ENCODE peak calls at places on chromosome 13, in six cellular contexts. One of them, this sample, is unnamed.

GRCh38 chr13:48299591-48299990 is 4.0 kb upstream of the RB1 start:
- DNase-seq in A549: no peak
- DNase-seq in HepG2: no peak
- DNase-seq in HEK293T: no peak
- DNase-seq in K562: no peak
- DNase-seq in GM12878: no peak
- DNase-seq in this sample: no peak

GRCh38 chr13:107329991-107330390 is 762.1 kb upstream of the ARGLU1 start:
- DNase-seq in A549: no peak
- DNase-seq in HepG2: no peak
- DNase-seq in HEK293T: no peak
- DNase-seq in K562: no peak
- DNase-seq in GM12878: no peak
- DNase-seq in this sample: peak

GRCh38 chr13:24503376-24503690 is 9.2 kb downstream of the PARP4 start:
- DNase-seq in A549: no peak
- DNase-seq in HepG2: no peak
- DNase-seq in HEK293T: no peak
- DNase-seq in K562: no peak
- DNase-seq in GM12878: no peak
- DNase-seq in this sample: no peak

GRCh38 chr13:28611654-28612131 is 47.2 kb upstream of the POMP start:
- DNase-seq in A549: no peak
- DNase-seq in HepG2: no peak
- DNase-seq in HEK293T: no peak
- DNase-seq in K562: no peak
- DNase-seq in GM12878: no peak
- DNase-seq in this sample: peak

GRCh38 chr13:36074659-36075058 is 56.5 kb downstream of the DCLK1 start:
- DNase-seq in A549: no peak
- DNase-seq in HepG2: no peak
- DNase-seq in HEK293T: no peak
- DNase-seq in K562: no peak
- DNase-seq in GM12878: no peak
- DNase-seq in this sample: no peak

GRCh38 chr13:40271511-40271910 is 394.9 kb downstream of the FOXO1 start:
- DNase-seq in A549: no peak
- DNase-seq in HepG2: no peak
- DNase-seq in HEK293T: no peak
- DNase-seq in K562: no peak
- DNase-seq in GM12878: no peak
- DNase-seq in this sample: no peak

GRCh38 chr13:20340759-20341161 is 108.6 kb upstream of the GJB6 start:
- DNase-seq in A549: no peak
- DNase-seq in HepG2: no peak
- DNase-seq in HEK293T: no peak
- DNase-seq in K562: no peak
- DNase-seq in GM12878: no peak
- DNase-seq in this sample: no peak

GRCh38 chr13:59497845-59498244 is 665.9 kb downstream of the DIAPH3 start:
- DNase-seq in A549: no peak
- DNase-seq in HepG2: no peak
- DNase-seq in HEK293T: no peak
- DNase-seq in K562: no peak
- DNase-seq in GM12878: no peak
- DNase-seq in this sample: no peak

GRCh38 chr13:64810701-64811258 is 2419.4 kb downstream of the PCDH9 start:
- DNase-seq in A549: no peak
- DNase-seq in HepG2: no peak
- DNase-seq in HEK293T: no peak
- DNase-seq in K562: no peak
- DNase-seq in GM12878: no peak
- DNase-seq in this sample: peak

GRCh38 chr13:29170451-29171082 is 350.4 kb downstream of the MTUS2 start:
- DNase-seq in A549: no peak
- DNase-seq in HepG2: no peak
- DNase-seq in HEK293T: no peak
- DNase-seq in K562: no peak
- DNase-seq in GM12878: no peak
- DNase-seq in this sample: no peak

GRCh38 chr13:29457299-29457698 is 138.2 kb downstream of the SLC7A1 start:
- DNase-seq in A549: no peak
- DNase-seq in HepG2: no peak
- DNase-seq in HEK293T: no peak
- DNase-seq in K562: no peak
- DNase-seq in GM12878: no peak
- DNase-seq in this sample: peak

GRCh38 chr13:32019612-32020233 is 11.9 kb upstream of the FRY start:
- DNase-seq in A549: peak
- DNase-seq in HepG2: peak
- DNase-seq in HEK293T: peak
- DNase-seq in K562: peak
- DNase-seq in GM12878: peak
- DNase-seq in this sample: peak

GRCh38 chr13:110314516-110315245 is 7.6 kb downstream of the COL4A2 start:
- DNase-seq in A549: no peak
- DNase-seq in HepG2: no peak
- DNase-seq in HEK293T: no peak
- DNase-seq in K562: no peak
- DNase-seq in GM12878: no peak
- DNase-seq in this sample: no peak

GRCh38 chr13:101576452-101576851 is 124.0 kb downstream of the ITGBL1 start:
- DNase-seq in A549: no peak
- DNase-seq in HepG2: peak
- DNase-seq in HEK293T: no peak
- DNase-seq in K562: no peak
- DNase-seq in GM12878: no peak
- DNase-seq in this sample: peak

GRCh38 chr13:44680746-44681355 is 104.7 kb upstream of the TSC22D1 start:
- DNase-seq in A549: no peak
- DNase-seq in HepG2: no peak
- DNase-seq in HEK293T: no peak
- DNase-seq in K562: no peak
- DNase-seq in GM12878: no peak
- DNase-seq in this sample: peak

GRCh38 chr13:25699600-25699999 is 327.8 kb downstream of the ATP8A2 start:
- DNase-seq in A549: no peak
- DNase-seq in HepG2: no peak
- DNase-seq in HEK293T: no peak
- DNase-seq in K562: no peak
- DNase-seq in GM12878: no peak
- DNase-seq in this sample: no peak

GRCh38 chr13:91351123-91351522 is 3.6 kb downstream of the MIR17HG start:
- DNase-seq in A549: no peak
- DNase-seq in HepG2: no peak
- DNase-seq in HEK293T: no peak
- DNase-seq in K562: peak
- DNase-seq in GM12878: no peak
- DNase-seq in this sample: no peak

GRCh38 chr13:51478418-51479198 is 25.8 kb upstream of the INTS6 start:
- DNase-seq in A549: no peak
- DNase-seq in HepG2: peak
- DNase-seq in HEK293T: no peak
- DNase-seq in K562: no peak
- DNase-seq in GM12878: no peak
- DNase-seq in this sample: no peak

GRCh38 chr13:73338389-73338788 is 279.6 kb downstream of the KLF5 start:
- DNase-seq in A549: no peak
- DNase-seq in HepG2: no peak
- DNase-seq in HEK293T: no peak
- DNase-seq in K562: no peak
- DNase-seq in GM12878: no peak
- DNase-seq in this sample: no peak

GRCh38 chr13:52085416-52085815 is 43.5 kb downstream of the NEK5 start:
- DNase-seq in A549: no peak
- DNase-seq in HepG2: no peak
- DNase-seq in HEK293T: no peak
- DNase-seq in K562: no peak
- DNase-seq in GM12878: no peak
- DNase-seq in this sample: peak

GRCh38 chr13:24997367-24997967 is 98.5 kb upstream of the PABPC3 start:
- DNase-seq in A549: peak
- DNase-seq in HepG2: peak
- DNase-seq in HEK293T: peak
- DNase-seq in K562: peak
- DNase-seq in GM12878: no peak
- DNase-seq in this sample: peak

GRCh38 chr13:74835579-74835978 is 646.4 kb downstream of the TBC1D4 start:
- DNase-seq in A549: no peak
- DNase-seq in HepG2: no peak
- DNase-seq in HEK293T: no peak
- DNase-seq in K562: no peak
- DNase-seq in GM12878: no peak
- DNase-seq in this sample: no peak

GRCh38 chr13:19838726-19839342 is 24.6 kb downstream of the ZMYM5 start:
- DNase-seq in A549: no peak
- DNase-seq in HepG2: no peak
- DNase-seq in HEK293T: no peak
- DNase-seq in K562: no peak
- DNase-seq in GM12878: no peak
- DNase-seq in this sample: peak

GRCh38 chr13:73522937-73523336 is 464.1 kb downstream of the KLF5 start:
- DNase-seq in A549: no peak
- DNase-seq in HepG2: no peak
- DNase-seq in HEK293T: no peak
- DNase-seq in K562: no peak
- DNase-seq in GM12878: no peak
- DNase-seq in this sample: no peak

GRCh38 chr13:23753523-23753922 is 135.7 kb downstream of the MIPEP start:
- DNase-seq in A549: no peak
- DNase-seq in HepG2: peak
- DNase-seq in HEK293T: no peak
- DNase-seq in K562: no peak
- DNase-seq in GM12878: no peak
- DNase-seq in this sample: peak

GRCh38 chr13:44648392-44649117 is 72.4 kb upstream of the TSC22D1 start:
- DNase-seq in A549: peak
- DNase-seq in HepG2: peak
- DNase-seq in HEK293T: peak
- DNase-seq in K562: no peak
- DNase-seq in GM12878: no peak
- DNase-seq in this sample: no peak

GRCh38 chr13:46345400-46345799 is 41.7 kb downstream of the RUBCNL start:
- DNase-seq in A549: no peak
- DNase-seq in HepG2: no peak
- DNase-seq in HEK293T: no peak
- DNase-seq in K562: no peak
- DNase-seq in GM12878: no peak
- DNase-seq in this sample: no peak

GRCh38 chr13:77859450-77859849 is 59.2 kb downstream of the EDNRB start:
- DNase-seq in A549: no peak
- DNase-seq in HepG2: no peak
- DNase-seq in HEK293T: no peak
- DNase-seq in K562: no peak
- DNase-seq in GM12878: no peak
- DNase-seq in this sample: peak

GRCh38 chr13:98279473-98280175 is 102.6 kb upstream of the RNF113B start:
- DNase-seq in A549: no peak
- DNase-seq in HepG2: no peak
- DNase-seq in HEK293T: no peak
- DNase-seq in K562: no peak
- DNase-seq in GM12878: peak
- DNase-seq in this sample: no peak
- TF ChIP-seq BHLHE40 in A549: no peak
- TF ChIP-seq BHLHE40 in HepG2: no peak
- TF ChIP-seq BHLHE40 in HEK293T: no peak
- TF ChIP-seq BHLHE40 in K562: no peak
- TF ChIP-seq BHLHE40 in GM12878: no peak
- TF ChIP-seq BHLHE40 in this sample: no peak

GRCh38 chr13:113969973-113970611 is 3.8 kb downstream of the C13orf46 start:
- DNase-seq in A549: no peak
- DNase-seq in HepG2: no peak
- DNase-seq in HEK293T: no peak
- DNase-seq in K562: no peak
- DNase-seq in GM12878: no peak
- DNase-seq in this sample: no peak
- TF ChIP-seq BHLHE40 in A549: no peak
- TF ChIP-seq BHLHE40 in HepG2: no peak
- TF ChIP-seq BHLHE40 in HEK293T: no peak
- TF ChIP-seq BHLHE40 in K562: no peak
- TF ChIP-seq BHLHE40 in GM12878: no peak
- TF ChIP-seq BHLHE40 in this sample: no peak

GRCh38 chr13:41562083-41562482 is 104.7 kb downstream of the RGCC start:
- DNase-seq in A549: no peak
- DNase-seq in HepG2: no peak
- DNase-seq in HEK293T: no peak
- DNase-seq in K562: no peak
- DNase-seq in GM12878: no peak
- DNase-seq in this sample: peak
- TF ChIP-seq BHLHE40 in A549: no peak
- TF ChIP-seq BHLHE40 in HepG2: no peak
- TF ChIP-seq BHLHE40 in HEK293T: no peak
- TF ChIP-seq BHLHE40 in K562: no peak
- TF ChIP-seq BHLHE40 in GM12878: no peak
- TF ChIP-seq BHLHE40 in this sample: peak

GRCh38 chr13:34853161-34853560 is 88.9 kb upstream of the NBEA start:
- DNase-seq in A549: no peak
- DNase-seq in HepG2: no peak
- DNase-seq in HEK293T: no peak
- DNase-seq in K562: no peak
- DNase-seq in GM12878: no peak
- DNase-seq in this sample: no peak

GRCh38 chr13:34847751-34848150 is 94.3 kb upstream of the NBEA start:
- DNase-seq in A549: no peak
- DNase-seq in HepG2: no peak
- DNase-seq in HEK293T: no peak
- DNase-seq in K562: no peak
- DNase-seq in GM12878: no peak
- DNase-seq in this sample: no peak

GRCh38 chr13:34849406-34849805 is 92.7 kb upstream of the NBEA start:
- DNase-seq in A549: no peak
- DNase-seq in HepG2: no peak
- DNase-seq in HEK293T: no peak
- DNase-seq in K562: no peak
- DNase-seq in GM12878: no peak
- DNase-seq in this sample: no peak
- TF ChIP-seq BHLHE40 in A549: no peak
- TF ChIP-seq BHLHE40 in HepG2: no peak
- TF ChIP-seq BHLHE40 in HEK293T: no peak
- TF ChIP-seq BHLHE40 in K562: no peak
- TF ChIP-seq BHLHE40 in GM12878: no peak
- TF ChIP-seq BHLHE40 in this sample: no peak

DNA sequence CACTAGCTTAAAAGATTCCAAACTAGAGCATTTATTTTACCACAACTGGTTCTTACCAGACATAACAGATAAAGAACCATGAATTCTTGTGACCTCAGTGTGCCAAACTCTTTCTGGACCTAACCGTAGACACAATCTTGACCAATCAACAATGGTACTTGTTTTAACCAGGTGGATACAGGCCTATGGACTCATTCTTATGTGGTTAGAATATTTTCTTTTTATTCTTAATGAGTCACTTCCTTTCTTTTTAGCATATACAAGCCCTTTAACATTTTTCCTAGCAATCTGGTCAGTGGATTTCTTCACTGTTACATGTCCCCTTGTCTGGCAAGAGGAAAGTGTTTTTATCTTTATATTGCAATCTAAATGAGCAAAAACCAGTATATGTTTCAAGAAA is 792.1 kb upstream of the SPRY2 start:
- DNase-seq in A549: no peak
- DNase-seq in HepG2: no peak
- DNase-seq in HEK293T: no peak
- DNase-seq in K562: no peak
- DNase-seq in GM12878: no peak
- DNase-seq in this sample: no peak
- TF ChIP-seq BHLHE40 in A549: no peak
- TF ChIP-seq BHLHE40 in HepG2: no peak
- TF ChIP-seq BHLHE40 in HEK293T: no peak
- TF ChIP-seq BHLHE40 in K562: no peak
- TF ChIP-seq BHLHE40 in GM12878: no peak
- TF ChIP-seq BHLHE40 in this sample: no peak

This sample was measured in IMR-90.